ENCODE peak calls at places on chromosomes 3 and 15, in nine cellular contexts. A is effector CD4-positive, alpha-beta T cell; U is pons; V is NCI-H1436 treated with DMSO at 0.1 percent for 48 hours; H is stimulated activated CD4-positive, alpha-beta T cell treated with anti-CD3 and anti-CD28 coated beads, Interleukin-12 subunit alpha, Interleukin-12 subunit beta, amount 100 ng/mL, for 24 hours; Q is T-helper 1 cell; L is iris pigment epithelial cell; P is hepatic stellate cell; K is NCI-H510A. J is an unnamed sample.

GRCh38 chr3:100023150-100023549 is 91.2 kb downstream of the FILIP1L start:
- DNase-seq in K (no peak), A (no peak), P (no peak), Q (no peak), L (peak; percentile 29), V (no peak), U (no peak), H (no peak), J (no peak)

GRCh38 chr15:84947947-84948830 is 33.5 kb upstream of the PDE8A start:
- DNase-seq in P (peak; percentile 92), Q (no peak), L (peak; percentile 86), K (no peak), A (no peak), U (peak; percentile 51), H (no peak), V (no peak), J (no peak)

GRCh38 chr3:121998588-121999473 is 23.2 kb downstream of the ILDR1 start:
- DNase-seq in Q (no peak), L (peak; percentile 11), V (no peak), K (no peak), P (no peak), A (no peak), U (peak; percentile 60), H (no peak), J (no peak)

GRCh38 chr3:182370949-182371348 is 422.4 kb upstream of the ATP11B start:
- DNase-seq in U (no peak), L (peak; percentile 24), H (no peak), A (no peak), K (no peak), P (no peak), V (no peak), Q (no peak), J (no peak)

GRCh38 chr3:46491089-46492070 is 6.4 kb upstream of the RTP3 start:
- DNase-seq in Q (no peak), P (no peak), K (no peak), L (no peak), U (no peak), V (no peak), H (no peak), A (no peak), J (no peak)

GRCh38 chr15:31202953-31203352 is 101.4 kb upstream of the TRPM1 start:
- DNase-seq in K (no peak), V (no peak), H (no peak), U (no peak), L (no peak), A (no peak), P (no peak), Q (no peak), J (no peak)

GRCh38 chr3:15325228-15325627 is 7.2 kb downstream of the SH3BP5 start:
- DNase-seq in V (no peak), P (no peak), A (no peak), U (no peak), Q (no peak), H (no peak), K (no peak), L (peak; percentile 89), J (no peak)

GRCh38 chr3:72892081-72892763 is 4.4 kb downstream of the GXYLT2 start:
- DNase-seq in H (no peak), A (no peak), V (no peak), K (no peak), P (peak; percentile 40), L (peak; percentile 96), U (peak; percentile 98), Q (no peak), J (no peak)

GRCh38 chr3:131705558-131706051 is 202.8 kb upstream of the MRPL3 start:
- DNase-seq in H (no peak), K (no peak), U (no peak), Q (no peak), V (peak; percentile 98), A (no peak), P (no peak), L (no peak), J (no peak)

GRCh38 chr3:100068758-100069345 is 45.4 kb downstream of the FILIP1L start:
- DNase-seq in H (peak; percentile 78), Q (peak; percentile 65), A (peak; percentile 58), V (peak; percentile 21), U (peak; percentile 81), P (peak; percentile 47), L (peak; percentile 90), K (peak; percentile 5), J (peak; percentile 72)

GRCh38 chr3:150236683-150237082 is 171.4 kb upstream of the TSC22D2 start:
- DNase-seq in H (no peak), U (no peak), V (no peak), P (no peak), Q (no peak), K (no peak), A (no peak), L (peak; percentile 49), J (no peak)

GRCh38 chr15:89081878-89082277 is 6.4 kb upstream of the ABHD2 start:
- DNase-seq in A (no peak), U (no peak), L (no peak), Q (no peak), P (no peak), H (no peak), V (no peak), K (no peak), J (no peak)

GRCh38 chr15:75182187-75183131 is 19.2 kb upstream of the C15orf39 start:
- DNase-seq in V (no peak), H (no peak), K (no peak), Q (no peak), L (no peak), U (no peak), A (no peak), P (no peak), J (no peak)

GRCh38 chr15:52120488-52120887 is 7.9 kb upstream of the BCL2L10 start:
- DNase-seq in K (no peak), L (no peak), A (no peak), Q (no peak), P (no peak), H (no peak), V (no peak), U (no peak), J (no peak)

GRCh38 chr3:14876942-14877341 is 58.2 kb downstream of the FGD5 start:
- DNase-seq in U (no peak), L (peak; percentile 18), P (no peak), V (no peak), A (no peak), H (no peak), K (no peak), Q (no peak), J (no peak)

GRCh38 chr15:77621847-77622211 is 10.9 kb downstream of the LINGO1 start:
- DNase-seq in V (no peak), L (no peak), P (no peak), Q (no peak), A (no peak), U (no peak), K (no peak), H (no peak), J (no peak)

GRCh38 chr15:35667908-35668307 is 121.9 kb upstream of the DPH6 start:
- DNase-seq in K (no peak), U (no peak), A (no peak), V (no peak), L (no peak), Q (no peak), P (no peak), H (no peak), J (no peak)

GRCh38 chr15:34119291-34119690 is 17.4 kb downstream of the PGBD4 start:
- DNase-seq in K (no peak), P (no peak), V (no peak), Q (no peak), H (no peak), A (no peak), U (no peak), L (peak; percentile 13), J (no peak)

GRCh38 chr3:147812186-147812911 is 403.2 kb downstream of the ZIC1 start:
- DNase-seq in K (no peak), A (no peak), Q (no peak), U (no peak), V (no peak), H (no peak), P (no peak), L (no peak), J (no peak)

GRCh38 chr3:45227131-45227819 is 1.2 kb upstream of the TMEM158 start:
- DNase-seq in K (no peak), P (no peak), L (no peak), A (no peak), V (no peak), Q (no peak), H (no peak), U (peak; percentile 49), J (no peak)

GRCh38 chr3:60756231-60756630 is 495.0 kb downstream of the FHIT start:
- DNase-seq in K (no peak), L (no peak), Q (no peak), U (no peak), P (no peak), H (no peak), V (no peak), A (no peak), J (no peak)

GRCh38 chr3:1131156-1131555 is 38.3 kb downstream of the CNTN6 start:
- DNase-seq in K (no peak), Q (no peak), V (no peak), U (no peak), A (no peak), P (no peak), H (no peak), L (no peak), J (no peak)

GRCh38 chr15:83248151-83248851 is 36.2 kb downstream of the BNC1 start:
- DNase-seq in H (no peak), L (peak; percentile 66), V (no peak), A (no peak), K (no peak), P (peak; percentile 14), Q (peak; percentile 1), U (peak; percentile 84), J (peak; percentile 34)

GRCh38 chr15:56956538-56956937 is 38.1 kb downstream of the TCF12 start:
- DNase-seq in V (no peak), A (no peak), H (no peak), L (no peak), Q (no peak), U (no peak), K (no peak), P (no peak), J (no peak)

GRCh38 chr15:74958320-74958907 is 1.8 kb upstream of the RPP25 start:
- DNase-seq in Q (no peak), H (no peak), A (no peak), K (no peak), U (no peak), V (no peak), P (peak; percentile 76), L (no peak), J (no peak)

GRCh38 chr15:72785452-72786243 is 2.1 kb upstream of the ADPGK start:
- DNase-seq in V (no peak), U (peak; percentile 37), L (peak; percentile 41), K (no peak), Q (no peak), A (no peak), H (peak; percentile 41), P (no peak), J (no peak)

GRCh38 chr3:36312351-36312750 is 68.0 kb upstream of the STAC start:
- DNase-seq in K (no peak), P (no peak), Q (no peak), L (no peak), H (no peak), V (no peak), A (no peak), U (no peak), J (no peak)

GRCh38 chr3:119297169-119297568 is 3.0 kb downstream of the ARHGAP31 start:
- DNase-seq in Q (no peak), A (no peak), V (no peak), P (peak; percentile 32), L (peak; percentile 70), U (no peak), K (no peak), H (no peak), J (no peak)

GRCh38 chr3:97293596-97294131 is 470.9 kb upstream of the ARL6 start:
- DNase-seq in H (no peak), K (no peak), L (no peak), P (no peak), A (no peak), V (no peak), U (no peak), Q (no peak), J (no peak)

GRCh38 chr15:31869640-31870335 is 160.5 kb upstream of the CHRNA7 start:
- DNase-seq in P (no peak), U (peak; percentile 53), V (no peak), A (no peak), K (no peak), L (no peak), Q (no peak), H (no peak), J (no peak)

GRCh38 chr15:51093488-51093864 is 1.2 kb downstream of the TNFAIP8L3 start:
- DNase-seq in H (no peak), U (no peak), V (no peak), Q (no peak), L (no peak), P (no peak), A (no peak), K (no peak), J (no peak)